ENCODE peak calls at places on chromosomes 3 and 15, in five cellular contexts. One of them, this sample, is unnamed.

GRCh38 chr3:42961633-42962032 is 17.5 kb upstream of the GASK1A start:
- DNase-seq in CD4-positive, alpha-beta T cell: peak; percentile 8
- DNase-seq in body of pancreas: peak; percentile 57
- DNase-seq in CD8-positive, alpha-beta T cell: no peak
- DNase-seq in colonic mucosa: peak; percentile 26
- DNase-seq in this sample: no peak

GRCh38 chr15:89019436-89019835 is 68.8 kb upstream of the ABHD2 start:
- DNase-seq in CD4-positive, alpha-beta T cell: no peak
- DNase-seq in body of pancreas: no peak
- DNase-seq in CD8-positive, alpha-beta T cell: no peak
- DNase-seq in colonic mucosa: no peak
- DNase-seq in this sample: no peak

GRCh38 chr15:51503003-51503402 is 119.6 kb downstream of the DMXL2 start:
- DNase-seq in CD4-positive, alpha-beta T cell: no peak
- DNase-seq in body of pancreas: no peak
- DNase-seq in CD8-positive, alpha-beta T cell: no peak
- DNase-seq in colonic mucosa: no peak
- DNase-seq in this sample: no peak

GRCh38 chr15:52642386-52643361 is 36.5 kb downstream of the ATOSA start:
- DNase-seq in CD4-positive, alpha-beta T cell: no peak
- DNase-seq in body of pancreas: no peak
- DNase-seq in CD8-positive, alpha-beta T cell: no peak
- DNase-seq in colonic mucosa: no peak
- DNase-seq in this sample: no peak

GRCh38 chr15:73955851-73956250 is 29.6 kb downstream of the LOXL1 start:
- DNase-seq in CD4-positive, alpha-beta T cell: no peak
- DNase-seq in body of pancreas: no peak
- DNase-seq in CD8-positive, alpha-beta T cell: no peak
- DNase-seq in colonic mucosa: no peak
- DNase-seq in this sample: peak; percentile 67

GRCh38 chr3:98329392-98330124 is 24.1 kb upstream of the OR5K4 start:
- DNase-seq in CD4-positive, alpha-beta T cell: peak; percentile 15
- DNase-seq in body of pancreas: peak; percentile 47
- DNase-seq in CD8-positive, alpha-beta T cell: no peak
- DNase-seq in colonic mucosa: peak; percentile 20
- DNase-seq in this sample: no peak

GRCh38 chr15:61841461-61841860 is 218.8 kb downstream of the VPS13C start:
- DNase-seq in CD4-positive, alpha-beta T cell: no peak
- DNase-seq in body of pancreas: no peak
- DNase-seq in CD8-positive, alpha-beta T cell: no peak
- DNase-seq in colonic mucosa: no peak
- DNase-seq in this sample: no peak

GRCh38 chr3:112000971-112001370 is 2.2 kb downstream of the TAGLN3 start:
- DNase-seq in CD4-positive, alpha-beta T cell: no peak
- DNase-seq in body of pancreas: no peak
- DNase-seq in CD8-positive, alpha-beta T cell: no peak
- DNase-seq in colonic mucosa: no peak
- DNase-seq in this sample: no peak

GRCh38 chr15:52100807-52101206 is 11.8 kb downstream of the BCL2L10 start:
- DNase-seq in CD4-positive, alpha-beta T cell: no peak
- DNase-seq in body of pancreas: peak; percentile 73
- DNase-seq in CD8-positive, alpha-beta T cell: no peak
- DNase-seq in colonic mucosa: peak; percentile 78
- DNase-seq in this sample: no peak

GRCh38 chr3:16338999-16339398 is 74.0 kb downstream of the OXNAD1 start:
- DNase-seq in CD4-positive, alpha-beta T cell: no peak
- DNase-seq in body of pancreas: peak; percentile 26
- DNase-seq in CD8-positive, alpha-beta T cell: no peak
- DNase-seq in colonic mucosa: no peak
- DNase-seq in this sample: no peak

GRCh38 chr3:113769551-113769950 is 22.7 kb downstream of the ATP6V1A start:
- DNase-seq in CD4-positive, alpha-beta T cell: no peak
- DNase-seq in body of pancreas: no peak
- DNase-seq in CD8-positive, alpha-beta T cell: no peak
- DNase-seq in colonic mucosa: no peak
- DNase-seq in this sample: no peak

GRCh38 chr3:147099076-147099475 is 307.3 kb downstream of the ZIC4 start:
- DNase-seq in CD4-positive, alpha-beta T cell: no peak
- DNase-seq in body of pancreas: no peak
- DNase-seq in CD8-positive, alpha-beta T cell: no peak
- DNase-seq in colonic mucosa: no peak
- DNase-seq in this sample: no peak

GRCh38 chr15:72964135-72964534 is 88.1 kb upstream of the NEO1 start:
- DNase-seq in CD4-positive, alpha-beta T cell: no peak
- DNase-seq in body of pancreas: no peak
- DNase-seq in CD8-positive, alpha-beta T cell: no peak
- DNase-seq in colonic mucosa: peak; percentile 72
- DNase-seq in this sample: no peak

DNA sequence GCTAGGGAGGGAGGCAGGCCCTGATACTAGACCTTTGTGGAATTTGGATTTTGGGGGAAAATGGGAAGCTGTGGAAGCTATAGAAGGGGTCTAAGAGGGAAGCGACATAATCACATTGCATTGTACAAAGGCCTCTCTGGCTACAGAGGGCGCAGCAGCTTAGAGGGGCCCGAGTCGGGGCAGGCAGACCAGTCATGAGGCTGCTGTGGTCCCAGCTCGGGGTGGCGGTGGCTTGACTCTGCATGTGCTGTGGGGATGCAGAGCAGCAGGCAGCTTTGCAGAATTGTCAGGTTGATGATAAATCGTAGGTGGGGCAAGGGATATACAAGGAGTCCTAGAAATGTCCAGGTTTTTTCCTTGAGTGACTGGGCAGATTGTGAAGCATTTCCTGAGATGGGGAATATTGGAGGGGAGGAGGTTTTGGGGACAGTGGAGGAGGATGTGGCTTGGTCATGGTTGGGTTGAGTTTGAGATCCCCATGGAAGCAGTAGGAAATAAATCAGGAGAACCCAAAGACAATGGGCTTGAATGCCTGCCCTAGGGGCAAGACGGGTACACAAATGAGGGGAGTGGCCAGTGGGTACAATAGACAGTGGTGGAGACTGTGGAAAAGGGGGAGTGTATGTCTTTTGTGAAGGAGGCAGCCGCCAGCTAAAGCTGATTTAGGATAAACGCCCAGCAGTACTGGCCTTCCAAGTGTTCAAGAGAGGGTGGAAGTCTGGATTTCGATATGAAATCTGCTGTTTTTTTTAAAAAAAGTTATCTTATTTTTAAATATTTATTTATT is 94.1 kb downstream of the HMG20A start:
- DNase-seq in CD4-positive, alpha-beta T cell: no peak
- DNase-seq in body of pancreas: no peak
- DNase-seq in CD8-positive, alpha-beta T cell: no peak
- DNase-seq in colonic mucosa: no peak
- DNase-seq in this sample: no peak
- H3K27ac ChIP-seq in CD4-positive, alpha-beta T cell: no peak overlapping the region
- H3K27ac ChIP-seq in body of pancreas: no peak overlapping the region
- H3K27ac ChIP-seq in CD8-positive, alpha-beta T cell: no peak overlapping the region
- H3K27ac ChIP-seq in colonic mucosa: no peak overlapping the region
- H3K27ac ChIP-seq in this sample: no peak overlapping the region

DNA sequence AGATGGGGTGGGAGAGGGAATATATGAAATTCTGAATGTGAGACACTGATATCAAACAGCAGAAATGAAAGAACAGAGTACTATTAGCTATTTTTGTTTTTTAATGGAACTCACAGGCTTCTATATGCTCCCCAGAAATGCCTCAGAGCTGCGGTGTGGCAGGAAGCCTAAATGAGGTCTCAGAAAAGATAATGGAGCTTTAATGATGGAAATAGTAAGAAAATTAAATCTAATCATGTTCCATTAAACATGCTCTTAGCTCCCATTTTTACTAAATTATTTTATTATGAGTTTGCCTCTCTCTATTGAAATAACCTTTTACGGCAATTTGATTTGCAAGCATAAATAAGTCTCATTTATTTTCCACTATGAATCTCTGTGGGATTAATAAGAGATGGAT is 378.9 kb downstream of the ULK4 start:
- DNase-seq in CD4-positive, alpha-beta T cell: no peak
- DNase-seq in body of pancreas: no peak
- DNase-seq in CD8-positive, alpha-beta T cell: no peak
- DNase-seq in colonic mucosa: no peak
- DNase-seq in this sample: no peak
- TF ChIP-seq CTCF in CD4-positive, alpha-beta T cell: no peak
- TF ChIP-seq CTCF in body of pancreas: no peak
- TF ChIP-seq CTCF in CD8-positive, alpha-beta T cell: no peak
- TF ChIP-seq CTCF in colonic mucosa: no peak
- TF ChIP-seq CTCF in this sample: no peak

DNA sequence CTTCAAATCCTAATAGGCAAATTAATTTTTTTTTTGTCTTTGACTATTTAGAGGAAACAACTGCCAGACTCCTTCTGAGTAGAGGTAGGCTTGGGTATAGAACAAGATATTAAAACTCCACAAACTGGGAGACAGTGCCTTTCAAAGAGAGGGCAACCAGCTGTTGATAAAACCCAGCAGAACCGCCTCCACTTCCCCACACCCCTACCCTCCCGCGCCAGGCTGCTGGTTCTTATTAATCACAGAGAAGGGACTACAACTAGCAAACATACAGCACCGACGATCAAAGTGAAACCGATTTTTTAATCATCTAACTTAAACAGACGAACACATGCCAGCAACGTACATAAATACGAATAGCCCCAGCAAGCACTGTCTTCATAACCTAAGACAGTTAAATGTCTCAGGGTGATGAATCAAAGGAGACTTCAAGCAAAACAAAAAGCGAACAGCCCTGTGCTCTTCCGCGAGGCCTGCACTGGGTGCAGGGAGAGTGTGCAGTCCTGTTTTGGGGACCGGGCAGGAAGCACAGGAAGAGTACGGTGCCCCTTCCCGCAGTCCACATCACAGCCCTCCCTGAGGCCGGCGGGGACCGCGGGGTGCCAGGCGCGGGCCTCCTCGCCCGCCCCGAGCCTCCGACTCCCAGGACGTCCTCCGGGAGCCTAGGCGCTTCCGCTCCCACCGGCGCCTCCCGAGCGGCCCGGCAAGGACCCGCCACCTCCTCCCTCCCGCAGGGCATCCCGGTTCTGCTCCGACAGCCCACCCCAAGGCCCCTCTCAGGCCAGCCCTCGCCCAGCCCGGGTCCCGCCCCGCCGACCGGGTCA is 75.1 kb upstream of the VGLL4 start:
- DNase-seq in CD4-positive, alpha-beta T cell: no peak
- DNase-seq in body of pancreas: peak; percentile 66
- DNase-seq in CD8-positive, alpha-beta T cell: peak; percentile 52
- DNase-seq in colonic mucosa: peak; percentile 67
- DNase-seq in this sample: peak; percentile 79
- H3K27ac ChIP-seq in CD4-positive, alpha-beta T cell: peak overlapping the region; percentile 0
- H3K27ac ChIP-seq in body of pancreas: peak overlapping the region; percentile 99
- H3K27ac ChIP-seq in CD8-positive, alpha-beta T cell: peak overlapping the region; percentile 56
- H3K27ac ChIP-seq in colonic mucosa: peak overlapping the region; percentile 94
- H3K27ac ChIP-seq in this sample: peak overlapping the region; percentile 93

GRCh38 chr3:27060336-27060735 is 308.8 kb downstream of the NEK10 start:
- DNase-seq in CD4-positive, alpha-beta T cell: no peak
- DNase-seq in body of pancreas: no peak
- DNase-seq in CD8-positive, alpha-beta T cell: no peak
- DNase-seq in colonic mucosa: no peak
- DNase-seq in this sample: no peak
- TF ChIP-seq CTCF in CD4-positive, alpha-beta T cell: no peak
- TF ChIP-seq CTCF in body of pancreas: no peak
- TF ChIP-seq CTCF in CD8-positive, alpha-beta T cell: no peak
- TF ChIP-seq CTCF in colonic mucosa: no peak
- TF ChIP-seq CTCF in this sample: no peak

DNA sequence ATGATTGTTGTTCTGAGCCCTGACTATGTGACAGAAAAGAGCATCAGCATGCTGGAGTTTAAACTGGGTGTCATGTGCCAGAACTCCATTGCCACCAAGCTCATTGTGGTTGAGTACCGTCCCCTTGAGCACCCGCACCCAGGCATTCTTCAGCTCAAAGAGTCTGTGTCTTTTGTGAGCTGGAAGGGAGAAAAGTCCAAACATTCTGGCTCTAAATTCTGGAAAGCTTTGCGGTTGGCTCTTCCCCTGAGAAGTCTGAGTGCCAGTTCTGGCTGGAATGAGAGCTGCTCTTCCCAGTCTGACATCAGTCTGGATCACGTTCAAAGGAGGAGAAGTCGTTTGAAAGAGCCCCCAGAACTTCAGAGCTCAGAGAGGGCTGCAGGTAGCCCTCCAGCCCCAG is 142.0 kb downstream of the IL1RAP start:
- DNase-seq in CD4-positive, alpha-beta T cell: no peak
- DNase-seq in body of pancreas: no peak
- DNase-seq in CD8-positive, alpha-beta T cell: no peak
- DNase-seq in colonic mucosa: no peak
- DNase-seq in this sample: no peak
- H3K27ac ChIP-seq in CD4-positive, alpha-beta T cell: no peak overlapping the region
- H3K27ac ChIP-seq in body of pancreas: no peak overlapping the region
- H3K27ac ChIP-seq in CD8-positive, alpha-beta T cell: no peak overlapping the region
- H3K27ac ChIP-seq in colonic mucosa: no peak overlapping the region
- H3K27ac ChIP-seq in this sample: no peak overlapping the region

GRCh38 chr3:124032351-124032880 is 40.5 kb upstream of the ROPN1 start:
- DNase-seq in CD4-positive, alpha-beta T cell: no peak
- DNase-seq in body of pancreas: peak; percentile 22
- DNase-seq in CD8-positive, alpha-beta T cell: no peak
- DNase-seq in colonic mucosa: peak; percentile 43
- DNase-seq in this sample: peak; percentile 80

GRCh38 chr3:124033360-124034015 is 41.6 kb upstream of the ROPN1 start:
- DNase-seq in CD4-positive, alpha-beta T cell: no peak
- DNase-seq in body of pancreas: peak; percentile 10
- DNase-seq in CD8-positive, alpha-beta T cell: no peak
- DNase-seq in colonic mucosa: no peak
- DNase-seq in this sample: peak; percentile 76

GRCh38 chr3:124034016-124034808 is 42.3 kb upstream of the ROPN1 start:
- DNase-seq in CD4-positive, alpha-beta T cell: no peak
- DNase-seq in body of pancreas: peak; percentile 8
- DNase-seq in CD8-positive, alpha-beta T cell: peak; percentile 48
- DNase-seq in colonic mucosa: peak; percentile 31
- DNase-seq in this sample: peak; percentile 79

GRCh38 chr3:124034809-124035152 is 42.9 kb upstream of the ROPN1 start:
- DNase-seq in CD4-positive, alpha-beta T cell: no peak
- DNase-seq in body of pancreas: no peak
- DNase-seq in CD8-positive, alpha-beta T cell: no peak
- DNase-seq in colonic mucosa: no peak
- DNase-seq in this sample: no peak

DNA sequence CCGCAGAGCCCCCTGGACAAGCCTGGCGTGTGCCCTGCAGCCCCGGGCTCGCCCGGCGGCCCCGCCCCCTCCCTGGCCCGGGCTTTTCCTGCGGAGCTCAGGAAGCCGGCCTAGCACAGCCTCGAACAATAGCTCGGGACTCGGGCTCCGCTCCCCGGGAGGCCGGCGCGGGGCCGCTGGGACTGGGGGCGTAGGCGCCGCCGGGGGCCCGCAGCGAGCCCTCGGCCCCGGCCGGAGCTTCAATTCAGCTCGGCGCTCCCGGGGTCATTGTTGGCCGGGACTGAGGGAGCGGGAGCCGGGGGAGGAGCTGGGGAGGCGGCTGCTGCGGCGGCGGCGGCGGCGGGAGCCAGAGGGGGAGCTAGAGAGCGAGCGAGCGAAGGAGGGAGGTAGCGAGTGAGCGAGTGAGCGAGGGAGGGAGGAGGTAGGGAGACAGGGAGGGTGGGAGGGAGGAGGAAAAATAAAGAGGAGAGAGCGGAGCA is 41.0 kb upstream of the ROPN1 start:
- DNase-seq in CD4-positive, alpha-beta T cell: peak; percentile 15
- DNase-seq in body of pancreas: peak; percentile 82
- DNase-seq in CD8-positive, alpha-beta T cell: peak; percentile 65
- DNase-seq in colonic mucosa: peak; percentile 91
- DNase-seq in this sample: peak; percentile 88
- TF ChIP-seq CTCF in CD4-positive, alpha-beta T cell: peak; percentile 56
- TF ChIP-seq CTCF in body of pancreas: peak; percentile 60
- TF ChIP-seq CTCF in CD8-positive, alpha-beta T cell: peak; percentile 29
- TF ChIP-seq CTCF in colonic mucosa: peak; percentile 41
- TF ChIP-seq CTCF in this sample: peak; percentile 61